ENCODE peak calls at places on chromosome 1, in eight cellular contexts. One of them, this sample, is unnamed.

GRCh38 chr1:200888349-200888838 is 6.3 kb upstream of the INAVA start:
- DNase-seq in fibroblast of villous mesenchyme: no peak
- DNase-seq in sigmoid colon: peak
- DNase-seq in breast epithelium: no peak
- DNase-seq in mammary epithelial cell: peak
- DNase-seq in psoas muscle: no peak
- DNase-seq in AG10803: no peak
- DNase-seq in IMR-90: no peak
- DNase-seq in this sample: no peak

GRCh38 chr1:173042806-173043205 is 7.9 kb downstream of the TNFSF18 start:
- DNase-seq in fibroblast of villous mesenchyme: no peak
- DNase-seq in sigmoid colon: no peak
- DNase-seq in breast epithelium: no peak
- DNase-seq in mammary epithelial cell: no peak
- DNase-seq in psoas muscle: no peak
- DNase-seq in AG10803: no peak
- DNase-seq in IMR-90: no peak
- DNase-seq in this sample: peak

GRCh38 chr1:59412705-59413326 is 115.9 kb downstream of the FGGY start:
- DNase-seq in fibroblast of villous mesenchyme: no peak
- DNase-seq in sigmoid colon: no peak
- DNase-seq in breast epithelium: no peak
- DNase-seq in mammary epithelial cell: no peak
- DNase-seq in psoas muscle: no peak
- DNase-seq in AG10803: no peak
- DNase-seq in IMR-90: no peak
- DNase-seq in this sample: no peak

GRCh38 chr1:36342426-36343185 is 19.2 kb upstream of the EVA1B start:
- DNase-seq in fibroblast of villous mesenchyme: peak
- DNase-seq in sigmoid colon: peak
- DNase-seq in breast epithelium: no peak
- DNase-seq in mammary epithelial cell: peak
- DNase-seq in psoas muscle: peak
- DNase-seq in AG10803: peak
- DNase-seq in IMR-90: peak
- DNase-seq in this sample: peak

GRCh38 chr1:48725331-48725730 is 51.4 kb downstream of the BEND5 start:
- DNase-seq in fibroblast of villous mesenchyme: no peak
- DNase-seq in sigmoid colon: no peak
- DNase-seq in breast epithelium: no peak
- DNase-seq in mammary epithelial cell: peak
- DNase-seq in psoas muscle: no peak
- DNase-seq in AG10803: peak
- DNase-seq in IMR-90: peak
- DNase-seq in this sample: no peak

GRCh38 chr1:61391730-61392129 is 309.4 kb downstream of the NFIA start:
- DNase-seq in fibroblast of villous mesenchyme: no peak
- DNase-seq in sigmoid colon: no peak
- DNase-seq in breast epithelium: no peak
- DNase-seq in mammary epithelial cell: no peak
- DNase-seq in psoas muscle: no peak
- DNase-seq in AG10803: no peak
- DNase-seq in IMR-90: no peak
- DNase-seq in this sample: no peak

GRCh38 chr1:59237905-59238304 is 59.0 kb upstream of the FGGY start:
- DNase-seq in fibroblast of villous mesenchyme: no peak
- DNase-seq in sigmoid colon: no peak
- DNase-seq in breast epithelium: no peak
- DNase-seq in mammary epithelial cell: peak
- DNase-seq in psoas muscle: no peak
- DNase-seq in AG10803: no peak
- DNase-seq in IMR-90: peak
- DNase-seq in this sample: peak

GRCh38 chr1:7385471-7386225 is 385.4 kb upstream of the VAMP3 start:
- DNase-seq in fibroblast of villous mesenchyme: no peak
- DNase-seq in sigmoid colon: peak
- DNase-seq in breast epithelium: no peak
- DNase-seq in mammary epithelial cell: no peak
- DNase-seq in psoas muscle: no peak
- DNase-seq in AG10803: no peak
- DNase-seq in IMR-90: no peak
- DNase-seq in this sample: no peak

GRCh38 chr1:90723561-90724108 is 6.5 kb upstream of the BARHL2 start:
- DNase-seq in fibroblast of villous mesenchyme: no peak
- DNase-seq in sigmoid colon: no peak
- DNase-seq in breast epithelium: no peak
- DNase-seq in mammary epithelial cell: no peak
- DNase-seq in psoas muscle: no peak
- DNase-seq in AG10803: no peak
- DNase-seq in IMR-90: no peak
- DNase-seq in this sample: no peak

GRCh38 chr1:68010094-68010493 is 40.3 kb downstream of the DIRAS3 start:
- DNase-seq in fibroblast of villous mesenchyme: peak
- DNase-seq in sigmoid colon: no peak
- DNase-seq in breast epithelium: no peak
- DNase-seq in mammary epithelial cell: peak
- DNase-seq in psoas muscle: no peak
- DNase-seq in AG10803: peak
- DNase-seq in IMR-90: peak
- DNase-seq in this sample: no peak

GRCh38 chr1:48619529-48619928 is 147.5 kb upstream of the SPATA6 start:
- DNase-seq in fibroblast of villous mesenchyme: no peak
- DNase-seq in sigmoid colon: no peak
- DNase-seq in breast epithelium: no peak
- DNase-seq in mammary epithelial cell: peak
- DNase-seq in psoas muscle: peak
- DNase-seq in AG10803: peak
- DNase-seq in IMR-90: peak
- DNase-seq in this sample: peak

GRCh38 chr1:62746809-62747138 is 37.2 kb upstream of the ATG4C start:
- DNase-seq in fibroblast of villous mesenchyme: no peak
- DNase-seq in sigmoid colon: no peak
- DNase-seq in breast epithelium: no peak
- DNase-seq in mammary epithelial cell: no peak
- DNase-seq in psoas muscle: no peak
- DNase-seq in AG10803: no peak
- DNase-seq in IMR-90: no peak
- DNase-seq in this sample: no peak
- TF ChIP-seq CTCF in fibroblast of villous mesenchyme: no peak
- TF ChIP-seq CTCF in sigmoid colon: no peak
- TF ChIP-seq CTCF in breast epithelium: no peak
- TF ChIP-seq CTCF in mammary epithelial cell: no peak
- TF ChIP-seq CTCF in psoas muscle: no peak
- TF ChIP-seq CTCF in AG10803: no peak
- TF ChIP-seq CTCF in IMR-90: no peak
- TF ChIP-seq CTCF in this sample: no peak

GRCh38 chr1:220184503-220184902 is 87.8 kb downstream of the RAB3GAP2 start:
- DNase-seq in fibroblast of villous mesenchyme: peak
- DNase-seq in sigmoid colon: no peak
- DNase-seq in breast epithelium: no peak
- DNase-seq in mammary epithelial cell: no peak
- DNase-seq in psoas muscle: no peak
- DNase-seq in AG10803: peak
- DNase-seq in IMR-90: peak
- DNase-seq in this sample: no peak

GRCh38 chr1:220186752-220187151 is 85.5 kb downstream of the RAB3GAP2 start:
- DNase-seq in fibroblast of villous mesenchyme: no peak
- DNase-seq in sigmoid colon: no peak
- DNase-seq in breast epithelium: no peak
- DNase-seq in mammary epithelial cell: no peak
- DNase-seq in psoas muscle: no peak
- DNase-seq in AG10803: no peak
- DNase-seq in IMR-90: no peak
- DNase-seq in this sample: no peak

DNA sequence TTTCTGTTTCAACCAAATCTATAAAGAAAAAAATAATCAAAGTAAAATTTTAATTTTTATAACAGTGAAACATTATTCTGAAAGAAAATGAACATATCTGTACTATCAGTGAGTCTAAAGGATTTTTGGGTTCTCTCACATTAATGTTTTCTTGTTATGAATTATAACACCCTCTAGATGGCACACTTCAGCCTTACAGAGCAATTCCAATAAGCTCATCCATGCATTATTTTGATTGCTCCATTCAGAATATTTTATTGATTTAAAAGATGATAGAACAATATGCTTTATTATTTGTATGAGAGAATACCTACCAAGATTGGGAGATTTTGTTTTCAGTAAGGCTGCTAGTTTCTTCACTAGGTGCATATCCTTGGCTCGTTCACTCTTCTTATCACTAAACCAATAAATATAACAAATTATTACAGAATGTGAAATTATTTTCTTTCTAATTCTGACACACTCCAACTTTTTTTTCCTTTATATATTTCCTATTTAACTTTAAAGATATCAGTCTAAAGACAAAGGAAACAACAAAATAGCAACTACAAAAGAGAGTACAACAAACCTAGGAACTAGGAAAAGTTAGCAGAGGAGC is 82.4 kb downstream of the RAB3GAP2 start:
- DNase-seq in fibroblast of villous mesenchyme: peak
- DNase-seq in sigmoid colon: no peak
- DNase-seq in breast epithelium: no peak
- DNase-seq in mammary epithelial cell: peak
- DNase-seq in psoas muscle: no peak
- DNase-seq in AG10803: peak
- DNase-seq in IMR-90: peak
- DNase-seq in this sample: peak
- TF ChIP-seq CTCF in fibroblast of villous mesenchyme: peak
- TF ChIP-seq CTCF in sigmoid colon: no peak
- TF ChIP-seq CTCF in breast epithelium: no peak
- TF ChIP-seq CTCF in mammary epithelial cell: peak
- TF ChIP-seq CTCF in psoas muscle: peak
- TF ChIP-seq CTCF in AG10803: peak
- TF ChIP-seq CTCF in IMR-90: peak
- TF ChIP-seq CTCF in this sample: peak

GRCh38 chr1:65066379-65066765 is 81.6 kb upstream of the AK4 start:
- DNase-seq in fibroblast of villous mesenchyme: peak
- DNase-seq in sigmoid colon: no peak
- DNase-seq in breast epithelium: no peak
- DNase-seq in mammary epithelial cell: no peak
- DNase-seq in psoas muscle: no peak
- DNase-seq in AG10803: no peak
- DNase-seq in IMR-90: no peak
- DNase-seq in this sample: no peak

GRCh38 chr1:65059930-65060538 is 88.0 kb upstream of the AK4 start:
- DNase-seq in fibroblast of villous mesenchyme: peak
- DNase-seq in sigmoid colon: no peak
- DNase-seq in breast epithelium: no peak
- DNase-seq in mammary epithelial cell: peak
- DNase-seq in psoas muscle: no peak
- DNase-seq in AG10803: peak
- DNase-seq in IMR-90: peak
- DNase-seq in this sample: no peak

GRCh38 chr1:65062339-65062738 is 85.7 kb upstream of the AK4 start:
- DNase-seq in fibroblast of villous mesenchyme: no peak
- DNase-seq in sigmoid colon: no peak
- DNase-seq in breast epithelium: no peak
- DNase-seq in mammary epithelial cell: no peak
- DNase-seq in psoas muscle: no peak
- DNase-seq in AG10803: no peak
- DNase-seq in IMR-90: no peak
- DNase-seq in this sample: no peak

GRCh38 chr1:65065535-65066378 is 82.2 kb upstream of the AK4 start:
- DNase-seq in fibroblast of villous mesenchyme: no peak
- DNase-seq in sigmoid colon: no peak
- DNase-seq in breast epithelium: peak
- DNase-seq in mammary epithelial cell: no peak
- DNase-seq in psoas muscle: peak
- DNase-seq in AG10803: no peak
- DNase-seq in IMR-90: no peak
- DNase-seq in this sample: no peak

GRCh38 chr1:65063025-65063424 is 85.0 kb upstream of the AK4 start:
- DNase-seq in fibroblast of villous mesenchyme: no peak
- DNase-seq in sigmoid colon: no peak
- DNase-seq in breast epithelium: no peak
- DNase-seq in mammary epithelial cell: no peak
- DNase-seq in psoas muscle: no peak
- DNase-seq in AG10803: no peak
- DNase-seq in IMR-90: no peak
- DNase-seq in this sample: no peak
- TF ChIP-seq CTCF in fibroblast of villous mesenchyme: no peak
- TF ChIP-seq CTCF in sigmoid colon: no peak
- TF ChIP-seq CTCF in breast epithelium: no peak
- TF ChIP-seq CTCF in mammary epithelial cell: no peak
- TF ChIP-seq CTCF in psoas muscle: peak
- TF ChIP-seq CTCF in AG10803: no peak
- TF ChIP-seq CTCF in IMR-90: no peak
- TF ChIP-seq CTCF in this sample: peak

GRCh38 chr1:51314974-51315373 is 15.4 kb downstream of the TTC39A start:
- DNase-seq in fibroblast of villous mesenchyme: no peak
- DNase-seq in sigmoid colon: no peak
- DNase-seq in breast epithelium: no peak
- DNase-seq in mammary epithelial cell: no peak
- DNase-seq in psoas muscle: no peak
- DNase-seq in AG10803: no peak
- DNase-seq in IMR-90: no peak
- DNase-seq in this sample: peak

GRCh38 chr1:51313961-51314777 is 16.2 kb downstream of the TTC39A start:
- DNase-seq in fibroblast of villous mesenchyme: peak
- DNase-seq in sigmoid colon: no peak
- DNase-seq in breast epithelium: no peak
- DNase-seq in mammary epithelial cell: peak
- DNase-seq in psoas muscle: no peak
- DNase-seq in AG10803: peak
- DNase-seq in IMR-90: peak
- DNase-seq in this sample: peak

GRCh38 chr1:51312718-51313117 is 17.6 kb downstream of the TTC39A start:
- DNase-seq in fibroblast of villous mesenchyme: no peak
- DNase-seq in sigmoid colon: no peak
- DNase-seq in breast epithelium: no peak
- DNase-seq in mammary epithelial cell: no peak
- DNase-seq in psoas muscle: no peak
- DNase-seq in AG10803: no peak
- DNase-seq in IMR-90: no peak
- DNase-seq in this sample: no peak

GRCh38 chr1:51311826-51312225 is 18.5 kb downstream of the TTC39A start:
- DNase-seq in fibroblast of villous mesenchyme: no peak
- DNase-seq in sigmoid colon: no peak
- DNase-seq in breast epithelium: no peak
- DNase-seq in mammary epithelial cell: no peak
- DNase-seq in psoas muscle: no peak
- DNase-seq in AG10803: no peak
- DNase-seq in IMR-90: no peak
- DNase-seq in this sample: no peak

DNA sequence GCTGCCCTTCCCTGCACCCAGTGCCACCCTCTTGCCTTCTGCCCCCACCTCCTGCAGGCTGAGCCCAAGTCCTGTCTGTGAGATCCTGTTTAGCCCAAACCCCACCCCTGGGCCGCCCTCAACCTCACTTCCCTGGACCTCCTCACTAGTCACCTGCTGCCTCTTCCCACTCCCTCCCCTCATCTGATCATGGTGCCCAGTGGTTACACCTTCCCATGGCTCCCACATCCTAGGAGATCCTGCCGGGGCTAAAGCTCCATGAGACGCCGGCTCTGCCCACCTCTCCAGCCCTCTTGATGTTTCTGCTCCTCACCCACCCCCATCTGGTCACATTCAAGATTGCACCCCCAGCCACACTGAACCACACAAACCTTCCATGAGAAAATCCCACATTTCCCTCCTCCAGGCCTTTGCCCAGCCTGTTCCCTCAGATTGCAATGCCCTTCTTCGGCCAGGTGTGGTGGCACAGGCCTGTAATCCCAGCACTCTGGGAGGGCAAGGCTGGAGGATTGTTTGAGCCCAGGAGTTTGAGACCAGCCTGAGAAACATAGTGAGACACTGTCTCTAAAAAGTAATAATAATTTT is 17.0 kb downstream of the TTC39A start:
- DNase-seq in fibroblast of villous mesenchyme: no peak
- DNase-seq in sigmoid colon: no peak
- DNase-seq in breast epithelium: no peak
- DNase-seq in mammary epithelial cell: no peak
- DNase-seq in psoas muscle: no peak
- DNase-seq in AG10803: no peak
- DNase-seq in IMR-90: no peak
- DNase-seq in this sample: no peak
- TF ChIP-seq CTCF in fibroblast of villous mesenchyme: peak
- TF ChIP-seq CTCF in sigmoid colon: no peak
- TF ChIP-seq CTCF in breast epithelium: peak
- TF ChIP-seq CTCF in mammary epithelial cell: peak
- TF ChIP-seq CTCF in psoas muscle: no peak
- TF ChIP-seq CTCF in AG10803: peak
- TF ChIP-seq CTCF in IMR-90: no peak
- TF ChIP-seq CTCF in this sample: no peak